ENCODE peak calls at places on chromosomes 12 and 14, in four cellular contexts. One of them, this sample, is unnamed.

GRCh38 chr12:4268549-4269181 is 4.9 kb upstream of the CCND2 start:
- DNase-seq in GM10248: no peak
- DNase-seq in activated B cell treated with CpG ODN at 0.5 μM for 24 hours: peak; percentile 29
- DNase-seq in ascending aorta: no peak
- DNase-seq in this sample: no peak

GRCh38 chr12:47737936-47738335 is 12.6 kb upstream of the ENDOU start:
- DNase-seq in GM10248: peak; percentile 16
- DNase-seq in activated B cell treated with CpG ODN at 0.5 μM for 24 hours: no peak
- DNase-seq in ascending aorta: no peak
- DNase-seq in this sample: no peak

GRCh38 chr12:7512528-7512927 is 9.0 kb upstream of the CD163 start:
- DNase-seq in GM10248: no peak
- DNase-seq in activated B cell treated with CpG ODN at 0.5 μM for 24 hours: no peak
- DNase-seq in ascending aorta: no peak
- DNase-seq in this sample: no peak

GRCh38 chr12:30599631-30600030 is 96.0 kb downstream of the IPO8 start:
- DNase-seq in GM10248: no peak
- DNase-seq in activated B cell treated with CpG ODN at 0.5 μM for 24 hours: no peak
- DNase-seq in ascending aorta: no peak
- DNase-seq in this sample: no peak

GRCh38 chr12:6921539-6921938 is 6.2 kb upstream of the ATN1 start:
- DNase-seq in GM10248: no peak
- DNase-seq in activated B cell treated with CpG ODN at 0.5 μM for 24 hours: no peak
- DNase-seq in ascending aorta: no peak
- DNase-seq in this sample: no peak

GRCh38 chr12:127926004-127926403 is 341.0 kb upstream of the TMEM132C start:
- DNase-seq in GM10248: no peak
- DNase-seq in activated B cell treated with CpG ODN at 0.5 μM for 24 hours: no peak
- DNase-seq in ascending aorta: no peak
- DNase-seq in this sample: no peak

GRCh38 chr14:36519431-36520321 is at the start of gene NKX2-1:
- DNase-seq in GM10248: peak; percentile 24
- DNase-seq in activated B cell treated with CpG ODN at 0.5 μM for 24 hours: no peak
- DNase-seq in ascending aorta: no peak
- DNase-seq in this sample: no peak

GRCh38 chr14:72142328-72142727 is 210.1 kb downstream of the RGS6 start:
- DNase-seq in GM10248: no peak
- DNase-seq in activated B cell treated with CpG ODN at 0.5 μM for 24 hours: no peak
- DNase-seq in ascending aorta: no peak
- DNase-seq in this sample: no peak

GRCh38 chr12:121791671-121792496 is 1.6 kb downstream of the RHOF start:
- DNase-seq in GM10248: no peak
- DNase-seq in activated B cell treated with CpG ODN at 0.5 μM for 24 hours: no peak
- DNase-seq in ascending aorta: no peak
- DNase-seq in this sample: no peak

GRCh38 chr12:19120795-19121194 is 8.7 kb upstream of the PLEKHA5 start:
- DNase-seq in GM10248: no peak
- DNase-seq in activated B cell treated with CpG ODN at 0.5 μM for 24 hours: no peak
- DNase-seq in ascending aorta: no peak
- DNase-seq in this sample: no peak

GRCh38 chr14:104348741-104349140 is 210.4 kb downstream of the KIF26A start:
- DNase-seq in GM10248: no peak
- DNase-seq in activated B cell treated with CpG ODN at 0.5 μM for 24 hours: no peak
- DNase-seq in ascending aorta: no peak
- DNase-seq in this sample: no peak

GRCh38 chr12:120540445-120540844 is 6.3 kb downstream of the RNF10 start:
- DNase-seq in GM10248: no peak
- DNase-seq in activated B cell treated with CpG ODN at 0.5 μM for 24 hours: no peak
- DNase-seq in ascending aorta: no peak
- DNase-seq in this sample: no peak

DNA sequence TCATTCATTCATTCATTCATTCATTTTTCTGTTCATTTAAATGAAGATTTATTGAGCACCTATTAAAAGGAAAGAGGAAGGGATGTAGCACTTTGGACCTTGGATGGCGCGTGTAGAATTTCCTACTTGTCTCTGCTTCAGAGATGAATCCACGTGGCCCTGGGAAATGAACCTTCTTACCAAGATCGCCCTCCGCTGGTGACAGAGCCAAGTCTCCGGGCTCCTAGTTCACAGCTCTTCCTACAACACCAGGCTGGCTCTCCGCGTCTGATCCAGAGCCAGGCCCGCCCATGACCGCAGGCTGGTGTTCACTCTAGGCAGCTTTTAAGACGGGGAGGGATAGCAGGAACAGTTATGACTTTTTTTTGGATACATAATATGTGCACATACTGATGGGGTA is 70.9 kb upstream of the PIWIL1 start:
- DNase-seq in GM10248: no peak
- DNase-seq in activated B cell treated with CpG ODN at 0.5 μM for 24 hours: no peak
- DNase-seq in ascending aorta: no peak
- DNase-seq in this sample: no peak
- TF ChIP-seq CTCF in GM10248: no peak
- TF ChIP-seq CTCF in activated B cell treated with CpG ODN at 0.5 μM for 24 hours: no peak
- TF ChIP-seq CTCF in ascending aorta: no peak
- TF ChIP-seq CTCF in this sample: peak; percentile 53

GRCh38 chr12:92573104-92573503 is 129.7 kb upstream of the PLEKHG7 start:
- DNase-seq in GM10248: no peak
- DNase-seq in activated B cell treated with CpG ODN at 0.5 μM for 24 hours: no peak
- DNase-seq in ascending aorta: no peak
- DNase-seq in this sample: no peak

GRCh38 chr12:92574911-92575570 is 127.7 kb upstream of the PLEKHG7 start:
- DNase-seq in GM10248: no peak
- DNase-seq in activated B cell treated with CpG ODN at 0.5 μM for 24 hours: no peak
- DNase-seq in ascending aorta: no peak
- DNase-seq in this sample: no peak

GRCh38 chr12:92571844-92572543 is 130.8 kb upstream of the PLEKHG7 start:
- DNase-seq in GM10248: no peak
- DNase-seq in activated B cell treated with CpG ODN at 0.5 μM for 24 hours: no peak
- DNase-seq in ascending aorta: no peak
- DNase-seq in this sample: no peak

GRCh38 chr12:92571169-92571568 is 131.6 kb upstream of the PLEKHG7 start:
- DNase-seq in GM10248: no peak
- DNase-seq in activated B cell treated with CpG ODN at 0.5 μM for 24 hours: no peak
- DNase-seq in ascending aorta: no peak
- DNase-seq in this sample: no peak

DNA sequence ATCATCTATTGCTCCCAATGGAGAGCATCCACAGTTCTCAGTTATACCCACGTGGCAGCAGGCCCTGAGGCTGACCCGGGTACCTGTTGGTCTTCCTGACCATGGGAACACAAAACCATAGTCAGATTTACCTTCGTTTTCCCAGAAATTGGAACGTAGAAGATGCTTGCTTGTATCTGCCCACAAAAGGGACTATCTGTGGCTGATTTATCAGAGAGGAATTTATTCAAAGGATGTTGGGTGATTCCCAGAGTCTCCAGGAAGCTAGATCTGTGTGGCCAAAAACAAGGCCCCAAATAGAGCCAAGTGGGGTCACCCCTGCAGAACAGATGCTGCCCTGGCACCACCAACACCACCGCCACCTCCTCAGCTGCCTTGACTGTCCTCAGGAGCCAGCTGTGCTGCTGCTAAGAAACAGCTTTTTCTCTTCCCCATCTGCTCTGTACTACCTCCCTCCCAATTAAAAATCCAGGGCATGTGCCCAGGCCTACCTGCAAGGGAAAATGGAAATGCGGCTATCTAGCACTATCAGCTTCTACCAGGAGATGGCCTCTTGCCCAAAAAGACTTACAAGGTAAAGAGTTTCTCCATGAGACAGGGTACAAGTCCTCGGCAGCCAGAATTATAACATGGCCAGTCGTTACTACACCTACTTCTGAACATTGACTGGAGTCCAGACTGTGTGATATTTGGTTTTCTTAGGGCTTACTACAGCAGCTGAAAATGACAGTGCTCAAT is 128.6 kb upstream of the PLEKHG7 start:
- DNase-seq in GM10248: no peak
- DNase-seq in activated B cell treated with CpG ODN at 0.5 μM for 24 hours: no peak
- DNase-seq in ascending aorta: no peak
- DNase-seq in this sample: no peak
- TF ChIP-seq CTCF in GM10248: peak; percentile 27
- TF ChIP-seq CTCF in activated B cell treated with CpG ODN at 0.5 μM for 24 hours: no peak
- TF ChIP-seq CTCF in ascending aorta: no peak
- TF ChIP-seq CTCF in this sample: peak; percentile 58

GRCh38 chr14:93691042-93691780 is 97.1 kb downstream of the PRIMA1 start:
- DNase-seq in GM10248: no peak
- DNase-seq in activated B cell treated with CpG ODN at 0.5 μM for 24 hours: no peak
- DNase-seq in ascending aorta: no peak
- DNase-seq in this sample: no peak
- TF ChIP-seq CTCF in GM10248: no peak
- TF ChIP-seq CTCF in activated B cell treated with CpG ODN at 0.5 μM for 24 hours: no peak
- TF ChIP-seq CTCF in ascending aorta: no peak
- TF ChIP-seq CTCF in this sample: no peak

GRCh38 chr12:132413931-132414588 is 75.9 kb upstream of the FBRSL1 start:
- DNase-seq in GM10248: peak; percentile 57
- DNase-seq in activated B cell treated with CpG ODN at 0.5 μM for 24 hours: no peak
- DNase-seq in ascending aorta: no peak
- DNase-seq in this sample: no peak
- TF ChIP-seq CTCF in GM10248: peak; percentile 41
- TF ChIP-seq CTCF in activated B cell treated with CpG ODN at 0.5 μM for 24 hours: no peak
- TF ChIP-seq CTCF in ascending aorta: peak; percentile 32
- TF ChIP-seq CTCF in this sample: peak; percentile 89

GRCh38 chr14:56247495-56248087 is 129.4 kb downstream of the PELI2 start:
- DNase-seq in GM10248: no peak
- DNase-seq in activated B cell treated with CpG ODN at 0.5 μM for 24 hours: no peak
- DNase-seq in ascending aorta: no peak
- DNase-seq in this sample: no peak
- TF ChIP-seq CTCF in GM10248: peak; percentile 24
- TF ChIP-seq CTCF in activated B cell treated with CpG ODN at 0.5 μM for 24 hours: no peak
- TF ChIP-seq CTCF in ascending aorta: no peak
- TF ChIP-seq CTCF in this sample: peak; percentile 60

GRCh38 chr14:103002578-103003350 is 54.6 kb downstream of the CDC42BPB start:
- DNase-seq in GM10248: no peak
- DNase-seq in activated B cell treated with CpG ODN at 0.5 μM for 24 hours: no peak
- DNase-seq in ascending aorta: no peak
- DNase-seq in this sample: no peak
- TF ChIP-seq CTCF in GM10248: no peak
- TF ChIP-seq CTCF in activated B cell treated with CpG ODN at 0.5 μM for 24 hours: no peak
- TF ChIP-seq CTCF in ascending aorta: no peak
- TF ChIP-seq CTCF in this sample: no peak

GRCh38 chr12:67651380-67651695 is 2.8 kb downstream of the DYRK2 start:
- DNase-seq in GM10248: peak; percentile 37
- DNase-seq in activated B cell treated with CpG ODN at 0.5 μM for 24 hours: no peak
- DNase-seq in ascending aorta: no peak
- DNase-seq in this sample: no peak
- TF ChIP-seq CTCF in GM10248: peak; percentile 17
- TF ChIP-seq CTCF in activated B cell treated with CpG ODN at 0.5 μM for 24 hours: no peak
- TF ChIP-seq CTCF in ascending aorta: peak; percentile 44
- TF ChIP-seq CTCF in this sample: peak; percentile 53

GRCh38 chr12:118436986-118437385 is 60.6 kb downstream of the SUDS3 start:
- DNase-seq in GM10248: no peak
- DNase-seq in activated B cell treated with CpG ODN at 0.5 μM for 24 hours: no peak
- DNase-seq in ascending aorta: no peak
- DNase-seq in this sample: no peak
- TF ChIP-seq CTCF in GM10248: no peak
- TF ChIP-seq CTCF in activated B cell treated with CpG ODN at 0.5 μM for 24 hours: no peak
- TF ChIP-seq CTCF in ascending aorta: no peak
- TF ChIP-seq CTCF in this sample: no peak

GRCh38 chr12:58341791-58342190 is 400.4 kb downstream of the ATP23 start:
- DNase-seq in GM10248: no peak
- DNase-seq in activated B cell treated with CpG ODN at 0.5 μM for 24 hours: no peak
- DNase-seq in ascending aorta: no peak
- DNase-seq in this sample: no peak

GRCh38 chr12:58349161-58349560 is 407.8 kb downstream of the ATP23 start:
- DNase-seq in GM10248: no peak
- DNase-seq in activated B cell treated with CpG ODN at 0.5 μM for 24 hours: no peak
- DNase-seq in ascending aorta: no peak
- DNase-seq in this sample: no peak

GRCh38 chr12:58347188-58347587 is 405.8 kb downstream of the ATP23 start:
- DNase-seq in GM10248: no peak
- DNase-seq in activated B cell treated with CpG ODN at 0.5 μM for 24 hours: no peak
- DNase-seq in ascending aorta: no peak
- DNase-seq in this sample: no peak

GRCh38 chr12:58342736-58343135 is 401.4 kb downstream of the ATP23 start:
- DNase-seq in GM10248: no peak
- DNase-seq in activated B cell treated with CpG ODN at 0.5 μM for 24 hours: no peak
- DNase-seq in ascending aorta: no peak
- DNase-seq in this sample: no peak

GRCh38 chr12:58346032-58346632 is 404.8 kb downstream of the ATP23 start:
- DNase-seq in GM10248: peak; percentile 25
- DNase-seq in activated B cell treated with CpG ODN at 0.5 μM for 24 hours: no peak
- DNase-seq in ascending aorta: no peak
- DNase-seq in this sample: no peak
- TF ChIP-seq CTCF in GM10248: peak; percentile 74
- TF ChIP-seq CTCF in activated B cell treated with CpG ODN at 0.5 μM for 24 hours: peak; percentile 95
- TF ChIP-seq CTCF in ascending aorta: peak; percentile 78
- TF ChIP-seq CTCF in this sample: peak; percentile 92